ENCODE peak calls at places on chromosomes 13 and 19, in five cellular contexts. F is H1, B is IMR-90, Z is A549, O is HepG2. L is an unnamed sample.

GRCh38 chr19:47109541-47110375 is 3.8 kb downstream of the ZC3H4 start:
- DNase-seq in F (no peak), Z (no peak), B (peak), O (no peak), L (peak)

GRCh38 chr19:7963566-7963965 is 20.1 kb upstream of the TIMM44 start:
- DNase-seq in F (no peak), B (no peak), Z (no peak), O (no peak), L (no peak)

GRCh38 chr19:56174550-56174949 is 1.3 kb upstream of the GALP start:
- DNase-seq in O (no peak), B (no peak), F (no peak), Z (no peak), L (peak)

GRCh38 chr19:47107201-47107952 is 6.2 kb downstream of the ZC3H4 start:
- DNase-seq in Z (no peak), O (peak), F (no peak), B (peak), L (peak)

GRCh38 chr13:111388851-111389500 is 68.5 kb downstream of the TEX29 start:
- DNase-seq in F (no peak), B (no peak), O (no peak), Z (no peak), L (no peak)

GRCh38 chr13:52955505-52955904 is 73.1 kb upstream of the OLFM4 start:
- DNase-seq in Z (no peak), B (no peak), O (no peak), F (peak), L (no peak)

GRCh38 chr13:88979465-88980180 is 1308.5 kb downstream of the SLITRK5 start:
- DNase-seq in B (no peak), F (no peak), Z (no peak), O (no peak), L (no peak)

GRCh38 chr19:49766938-49767315 is at the start of gene AP2A1:
- DNase-seq in B (no peak), O (no peak), Z (no peak), F (no peak), L (no peak)

GRCh38 chr13:23147264-23147663 is 33.5 kb upstream of the SGCG start:
- DNase-seq in Z (no peak), F (no peak), B (no peak), O (no peak), L (no peak)

GRCh38 chr13:39783051-39783450 is 127.6 kb downstream of the COG6 start:
- DNase-seq in O (no peak), Z (no peak), B (no peak), F (no peak), L (no peak)

GRCh38 chr13:99526549-99526948 is 25.3 kb downstream of the TM9SF2 start:
- DNase-seq in F (no peak), B (no peak), Z (no peak), O (no peak), L (peak)

GRCh38 chr13:101343128-101343787 is 73.0 kb downstream of the NALCN start:
- DNase-seq in O (no peak), B (peak), F (no peak), Z (no peak), L (no peak)

GRCh38 chr13:26022538-26023292 is 29.1 kb downstream of the SHISA2 start:
- DNase-seq in Z (no peak), F (peak), B (peak), O (no peak), L (no peak)

GRCh38 chr19:30898353-30899103 is 450.7 kb downstream of the TSHZ3 start:
- DNase-seq in O (no peak), Z (no peak), B (no peak), F (no peak), L (no peak)

GRCh38 chr13:41916173-41916954 is 44.5 kb downstream of the VWA8 start:
- DNase-seq in F (no peak), Z (no peak), B (peak), O (no peak), L (no peak)

GRCh38 chr13:31350560-31350959 is 150.8 kb downstream of the B3GLCT start:
- DNase-seq in F (no peak), O (no peak), Z (no peak), B (no peak), L (no peak)

GRCh38 chr13:29543230-29544215 is 52.0 kb downstream of the SLC7A1 start:
- DNase-seq in O (peak), F (no peak), B (peak), Z (no peak), L (peak)

GRCh38 chr19:33316521-33317284 is 14.4 kb upstream of the CEBPA start:
- DNase-seq in F (no peak), Z (no peak), B (no peak), O (peak), L (no peak)

GRCh38 chr19:4338441-4339350 is at the start of gene STAP2:
- DNase-seq in B (no peak), O (peak), Z (no peak), F (peak), L (peak)

GRCh38 chr13:77207943-77208342 is 119.0 kb downstream of the MYCBP2 start:
- DNase-seq in O (no peak), Z (no peak), B (peak), F (no peak), L (peak)

GRCh38 chr13:42001580-42001979 is 40.7 kb upstream of the VWA8 start:
- DNase-seq in O (no peak), F (peak), B (peak), Z (no peak), L (no peak)

GRCh38 chr13:25276748-25277147 is 10.5 kb downstream of the MTMR6 start:
- DNase-seq in Z (no peak), B (peak), F (no peak), O (no peak), L (no peak)

GRCh38 chr19:56145698-56146097 is 4.6 kb downstream of the ZNF444 start:
- DNase-seq in Z (no peak), B (no peak), O (no peak), F (no peak), L (no peak)

GRCh38 chr13:29361716-29362115 is 233.8 kb downstream of the SLC7A1 start:
- DNase-seq in F (no peak), B (no peak), Z (no peak), O (no peak), L (no peak)

GRCh38 chr13:48010698-48011097 is 9.6 kb upstream of the SUCLA2 start:
- DNase-seq in B (no peak), F (no peak), O (no peak), Z (no peak), L (no peak)

DNA sequence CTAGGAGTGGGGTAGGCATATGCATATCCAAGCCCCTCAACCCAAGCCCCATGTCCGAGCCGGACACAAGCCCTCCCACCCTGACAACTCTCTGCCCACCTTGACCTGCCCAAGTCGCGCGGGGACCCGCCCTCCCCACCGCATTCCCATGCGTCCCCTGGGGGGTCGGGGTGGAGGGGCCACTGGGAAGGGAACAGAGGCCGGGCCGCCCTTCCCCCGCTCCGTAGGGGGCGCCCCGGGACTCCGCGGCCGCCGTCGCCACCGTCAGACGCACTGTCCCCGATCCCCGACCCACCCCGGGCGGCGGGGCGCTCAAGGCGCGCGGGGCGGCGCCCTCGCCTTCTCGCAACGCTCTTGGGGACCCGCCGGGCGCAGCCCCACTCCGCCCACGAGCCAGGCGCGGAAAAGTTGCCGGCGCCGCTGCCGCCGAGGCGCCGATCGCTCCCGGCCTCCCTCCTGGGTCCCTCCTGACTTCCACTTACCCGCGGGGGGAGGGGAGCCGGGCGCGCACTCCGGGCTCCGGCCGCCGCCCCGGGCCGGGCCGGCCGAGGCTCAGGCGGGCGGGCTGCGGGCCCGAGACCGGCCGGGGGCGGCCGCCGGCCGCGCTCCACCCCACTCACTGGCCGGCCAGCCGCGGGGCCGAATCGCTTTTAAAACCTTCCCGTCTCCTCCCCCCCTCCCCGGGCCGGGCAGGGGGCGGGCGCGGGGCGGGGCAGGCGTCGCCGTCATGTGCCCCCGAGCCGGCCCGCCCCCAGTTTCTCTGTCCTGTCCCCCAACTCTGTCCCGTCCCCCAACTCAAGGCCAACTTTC is 34.4 kb upstream of the NANOS3 start:
- DNase-seq in B (peak), Z (no peak), O (no peak), F (no peak), L (peak)
- TF ChIP-seq CTCF in B (no peak), Z (no peak), O (peak), F (no peak), L (peak)

DNA sequence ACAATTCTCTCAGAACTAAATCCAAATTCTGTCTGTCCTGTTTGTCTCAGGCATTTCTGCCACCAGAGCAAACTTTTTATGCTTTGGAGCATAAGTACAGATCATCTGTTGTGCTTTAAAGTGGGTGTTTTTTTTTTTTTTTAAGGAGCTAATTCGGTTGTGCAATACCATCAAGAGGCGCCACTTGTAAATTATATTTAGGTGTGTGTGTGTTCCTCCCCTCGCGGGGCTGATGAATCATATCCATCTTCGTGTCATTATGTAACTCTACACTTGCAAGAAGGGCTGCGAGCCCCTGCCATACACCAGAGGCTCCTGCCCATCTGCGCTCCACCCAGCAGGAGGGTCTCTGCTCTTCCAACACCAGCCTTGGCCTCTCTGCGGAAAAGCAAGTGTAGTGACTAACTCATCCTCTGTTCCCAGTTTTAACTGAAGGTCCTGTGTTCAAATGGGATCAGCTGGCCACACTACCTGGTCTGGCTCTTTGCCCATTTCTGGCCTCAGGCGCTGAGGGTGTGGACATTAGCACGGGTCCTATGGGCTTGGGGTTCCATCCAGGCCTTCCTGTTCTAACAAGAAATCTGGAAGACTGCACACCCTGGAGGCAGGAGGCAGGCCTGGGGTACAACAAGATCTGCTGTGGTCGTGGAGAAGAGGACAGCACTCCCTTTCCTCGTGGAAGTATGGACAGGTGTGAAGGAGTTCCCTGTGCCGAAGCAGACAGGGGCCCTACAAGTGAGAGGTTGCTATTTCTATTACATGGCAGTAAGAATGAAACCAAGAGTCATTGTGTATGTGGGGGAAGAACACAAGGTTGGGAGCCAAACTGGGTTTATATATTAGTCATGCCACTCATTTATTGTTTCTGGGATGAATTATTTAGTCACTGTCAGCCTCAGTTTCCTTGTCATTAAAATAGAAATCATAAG is 96.1 kb upstream of the MBNL2 start:
- DNase-seq in O (no peak), B (peak), F (no peak), Z (no peak), L (no peak)
- TF ChIP-seq MAFK in O (no peak), B (no peak), F (no peak), Z (no peak), L (no peak)

GRCh38 chr19:34556500-34556899 is 74.9 kb downstream of the WTIP start:
- DNase-seq in O (peak), F (peak), Z (no peak), B (no peak), L (peak)
- TF ChIP-seq CTCF in O (peak), F (peak), Z (peak), B (peak), L (peak)

GRCh38 chr19:39558623-39559117 is 18.7 kb upstream of the EID2 start:
- DNase-seq in O (no peak), Z (no peak), B (no peak), F (no peak), L (no peak)
- TF ChIP-seq MAFK in O (no peak), Z (no peak), B (no peak), F (no peak), L (no peak)

GRCh38 chr19:5340637-5341447 is at the start of gene PTPRS:
- DNase-seq in F (peak), O (peak), B (peak), Z (peak), L (peak)
- TF ChIP-seq CTCF in F (no peak), O (no peak), B (no peak), Z (no peak), L (no peak)

GRCh38 chr13:45847554-45848224 is 3.9 kb downstream of the SIAH3 start:
- DNase-seq in Z (no peak), O (no peak), B (no peak), F (no peak), L (no peak)
- TF ChIP-seq MAFK in Z (no peak), O (no peak), B (no peak), F (no peak), L (no peak)

GRCh38 chr19:40740747-40741146 is 9.5 kb downstream of the ACTMAP start:
- DNase-seq in Z (no peak), F (no peak), B (no peak), O (no peak), L (no peak)

GRCh38 chr19:40743926-40744325 is 6.4 kb downstream of the ACTMAP start:
- DNase-seq in F (no peak), Z (no peak), O (no peak), B (no peak), L (no peak)

GRCh38 chr19:40739871-40740703 is 10.2 kb downstream of the ACTMAP start:
- DNase-seq in O (no peak), Z (no peak), F (no peak), B (no peak), L (no peak)

GRCh38 chr19:40742477-40742876 is 7.8 kb downstream of the ACTMAP start:
- DNase-seq in Z (no peak), B (no peak), O (no peak), F (no peak), L (no peak)

GRCh38 chr19:40741527-40742390 is 8.5 kb downstream of the ACTMAP start:
- DNase-seq in F (no peak), B (no peak), Z (no peak), O (no peak), L (no peak)
- TF ChIP-seq CTCF in F (no peak), B (no peak), Z (no peak), O (no peak), L (peak)

DNA sequence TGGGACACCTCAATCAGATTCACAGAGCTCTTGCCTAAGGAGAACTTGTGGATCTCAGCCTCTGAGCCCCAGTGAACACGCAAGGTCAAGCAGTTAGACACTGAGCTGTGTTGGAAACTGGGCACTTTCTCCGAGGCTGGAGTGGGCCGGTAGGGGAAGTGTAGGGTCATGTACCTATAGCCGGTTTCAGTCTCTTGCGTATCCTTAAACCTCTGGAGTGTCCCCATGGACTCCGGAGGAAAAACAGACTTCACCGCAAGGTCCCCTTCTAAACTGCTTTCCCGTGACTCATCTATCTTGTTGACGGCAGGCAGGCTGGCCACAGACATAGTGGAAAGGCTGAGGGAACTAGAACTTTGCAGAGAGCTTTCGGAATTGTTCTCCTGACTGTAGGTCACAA is 11.3 kb downstream of the IQCN start:
- DNase-seq in B (no peak), Z (no peak), F (no peak), O (no peak), L (no peak)
- TF ChIP-seq MAFK in B (no peak), Z (no peak), F (no peak), O (no peak), L (no peak)

GRCh38 chr19:1862424-1863307 is 713 bp downstream of the KLF16 start:
- DNase-seq in F (peak), B (no peak), Z (no peak), O (no peak), L (peak)

GRCh38 chr19:1864480-1865171 is 1.2 kb upstream of the KLF16 start:
- DNase-seq in Z (no peak), B (peak), O (peak), F (peak), L (peak)

GRCh38 chr19:1865172-1866010 is 2.0 kb upstream of the KLF16 start:
- DNase-seq in F (no peak), B (no peak), O (no peak), Z (no peak), L (no peak)

GRCh38 chr19:1863308-1863637 is at the start of gene KLF16:
- DNase-seq in F (no peak), O (no peak), Z (no peak), B (no peak), L (no peak)

DNA sequence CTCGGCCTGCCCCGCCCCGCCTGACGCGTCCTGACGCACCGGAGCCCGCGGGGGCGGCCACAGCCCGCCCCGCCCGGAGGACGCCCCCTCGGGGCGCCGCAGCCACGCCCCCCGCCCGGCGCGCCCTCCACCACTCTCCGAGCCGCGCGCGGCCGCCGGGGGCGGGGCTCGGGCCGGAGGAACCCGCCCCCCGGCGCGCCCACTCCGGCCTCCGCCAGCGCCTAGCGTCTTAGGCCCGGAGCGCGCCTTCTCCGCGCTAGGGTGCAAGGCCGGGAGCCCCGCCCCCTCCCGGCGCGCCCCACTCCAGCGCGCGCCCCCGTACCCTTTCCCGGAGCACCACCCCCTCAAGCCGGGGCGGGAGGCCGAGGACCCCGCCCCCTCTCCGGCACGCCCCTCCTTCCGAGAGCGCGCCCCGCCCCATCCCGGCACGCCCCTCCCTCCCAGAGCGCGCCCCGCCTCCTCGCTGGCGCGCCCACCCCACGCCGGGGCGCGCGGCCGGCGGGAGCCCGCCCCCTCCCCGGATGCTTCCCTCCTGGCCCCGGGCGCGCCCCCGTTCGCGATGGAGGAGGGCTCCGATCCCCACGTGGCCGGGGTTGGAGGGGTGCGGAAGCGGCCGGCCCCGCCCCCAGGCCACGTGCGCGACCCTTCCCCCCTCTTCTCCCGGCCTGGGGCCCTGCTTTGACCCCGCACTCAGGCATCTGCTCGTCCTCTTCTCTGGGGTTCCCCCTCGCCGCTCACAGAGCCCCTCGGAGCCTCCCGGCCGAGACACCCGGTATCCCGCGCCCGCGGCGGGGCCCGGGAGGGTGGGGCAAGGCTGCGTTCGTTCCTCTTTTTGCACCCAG is 480 bp upstream of the KLF16 start:
- DNase-seq in O (peak), Z (no peak), B (peak), F (peak), L (peak)
- TF ChIP-seq CTCF in O (peak), Z (no peak), B (no peak), F (no peak), L (no peak)

L was measured in K562.